ENCODE peak calls at places on chromosomes 11 and 22, in nine cellular contexts. D is CD8-positive, alpha-beta memory T cell; B is WTC11; E is fibroblast of lung; T is AG04449; W is substantia nigra; R is OCI-LY7; M is thoracic aorta; J is activated CD8-positive, alpha-beta T cell treated with anti-CD3 and anti-CD28 coated beads, Interleukin-2, amount 10 ng/mL, durations not matched to agents 7 days and 5 days. O is an unnamed sample.

GRCh38 chr11:65431452-65432132 is 9.0 kb downstream of the NEAT1 start:
- DNase-seq in W (no peak), E (peak; percentile 43), B (no peak), M (no peak), R (peak; percentile 77), J (peak; percentile 63), D (peak; percentile 72), T (no peak), O (no peak)

GRCh38 chr11:128946646-128947045 is 4.0 kb upstream of the TP53AIP1 start:
- DNase-seq in W (no peak), M (no peak), B (no peak), R (no peak), J (no peak), D (no peak), E (no peak), T (no peak), O (no peak)

GRCh38 chr11:68213555-68214172 is 568 bp upstream of the KMT5B start:
- DNase-seq in E (peak; percentile 98), R (peak; percentile 97), B (peak; percentile 78), J (peak; percentile 80), D (peak; percentile 86), T (peak; percentile 87), W (peak; percentile 71), M (peak; percentile 35), O (peak; percentile 84)

GRCh38 chr11:9571071-9571765 is 2.3 kb upstream of the WEE1 start:
- DNase-seq in M (no peak), R (peak; percentile 58), J (no peak), T (no peak), W (no peak), E (no peak), B (no peak), D (no peak), O (no peak)

GRCh38 chr11:8202428-8203160 is 33.8 kb upstream of the RIC3 start:
- DNase-seq in J (no peak), B (no peak), T (no peak), R (no peak), D (no peak), M (no peak), E (no peak), W (no peak), O (peak; percentile 17)

GRCh38 chr11:124737638-124738293 is 2.0 kb upstream of the NRGN start:
- DNase-seq in E (no peak), J (no peak), W (no peak), R (no peak), T (no peak), B (no peak), D (no peak), M (no peak), O (no peak)

GRCh38 chr22:38830845-38831108 is 13.1 kb downstream of the NPTXR start:
- DNase-seq in J (no peak), R (no peak), M (no peak), T (no peak), W (no peak), E (no peak), D (no peak), B (no peak), O (no peak)

GRCh38 chr11:119359365-119360229 is 13.1 kb upstream of the MFRP start:
- DNase-seq in T (no peak), E (no peak), B (no peak), W (no peak), J (no peak), M (no peak), R (peak; percentile 61), D (no peak), O (peak; percentile 14)

GRCh38 chr22:19969141-19969928 is 27.7 kb upstream of the TXNRD2 start:
- DNase-seq in W (no peak), M (no peak), T (no peak), E (no peak), D (no peak), R (no peak), B (no peak), J (no peak), O (no peak)

GRCh38 chr11:85725510-85726258 is 39.7 kb upstream of the CCDC89 start:
- DNase-seq in W (no peak), B (no peak), E (peak; percentile 97), J (no peak), D (no peak), R (no peak), T (peak; percentile 72), M (no peak), O (no peak)

GRCh38 chr22:36562261-36562835 is 33.4 kb upstream of the EIF3D start:
- DNase-seq in D (no peak), T (no peak), J (no peak), W (no peak), M (no peak), B (no peak), R (no peak), E (peak; percentile 48), O (no peak)

GRCh38 chr11:26931248-26931631 is 62.7 kb upstream of the FIBIN start:
- DNase-seq in R (no peak), D (no peak), E (peak; percentile 41), W (no peak), T (no peak), B (no peak), J (no peak), M (no peak), O (no peak)

GRCh38 chr11:34798985-34799384 is 117.2 kb downstream of the APIP start:
- DNase-seq in D (no peak), E (no peak), T (no peak), W (no peak), B (no peak), J (no peak), R (no peak), M (no peak), O (no peak)

GRCh38 chr11:62013266-62014157 is 46.1 kb upstream of the FTH1 start:
- DNase-seq in R (no peak), J (no peak), B (no peak), M (no peak), T (no peak), W (no peak), D (no peak), E (no peak), O (no peak)

GRCh38 chr11:63939351-63939920 is 634 bp downstream of the NAA40 start:
- DNase-seq in R (peak; percentile 26), D (peak; percentile 22), J (no peak), T (no peak), B (no peak), M (no peak), W (no peak), E (no peak), O (peak; percentile 44)

GRCh38 chr11:125404811-125405481 is 91.1 kb downstream of the FEZ1 start:
- DNase-seq in R (peak; percentile 33), M (no peak), E (peak; percentile 42), J (peak; percentile 74), W (peak; percentile 61), D (peak; percentile 54), T (no peak), B (peak; percentile 90), O (peak; percentile 86)

GRCh38 chr11:35372565-35373283 is 46.6 kb downstream of the SLC1A2 start:
- DNase-seq in J (no peak), E (no peak), D (no peak), R (no peak), B (no peak), W (no peak), M (no peak), T (no peak), O (no peak)

GRCh38 chr11:71294846-71295600 is 42.6 kb upstream of the SHANK2 start:
- DNase-seq in J (no peak), M (no peak), D (no peak), R (no peak), W (no peak), B (no peak), E (no peak), T (no peak), O (no peak)

GRCh38 chr11:83671295-83671694 is 385.1 kb upstream of the CCDC90B start:
- DNase-seq in J (no peak), D (no peak), R (no peak), M (no peak), W (no peak), E (no peak), T (no peak), B (no peak), O (no peak)

GRCh38 chr11:111582881-111583280 is 19.4 kb upstream of the SIK2 start:
- DNase-seq in R (no peak), D (no peak), W (no peak), B (no peak), E (no peak), J (no peak), T (no peak), M (no peak), O (no peak)

GRCh38 chr11:73249304-73249703 is 22.8 kb upstream of the P2RY6 start:
- DNase-seq in M (no peak), R (peak; percentile 12), B (no peak), T (no peak), D (no peak), W (no peak), J (peak; percentile 28), E (peak; percentile 85), O (peak; percentile 8)

GRCh38 chr11:77392842-77393241 is 81.1 kb downstream of the PAK1 start:
- DNase-seq in R (no peak), E (no peak), T (no peak), D (no peak), B (no peak), W (no peak), M (no peak), J (no peak), O (no peak)

GRCh38 chr22:44680481-44680894 is 21.5 kb upstream of the PRR5 start:
- DNase-seq in J (no peak), D (no peak), E (no peak), T (no peak), M (no peak), R (no peak), W (no peak), B (no peak), O (no peak)

GRCh38 chr11:66835762-66836405 is 7.4 kb upstream of the RCE1 start:
- DNase-seq in W (no peak), B (no peak), T (no peak), R (no peak), E (peak; percentile 47), D (no peak), J (no peak), M (no peak), O (no peak)

GRCh38 chr11:69057801-69058200 is 9.1 kb downstream of the TPCN2 start:
- DNase-seq in E (no peak), D (no peak), J (no peak), T (no peak), M (no peak), W (no peak), B (no peak), R (no peak), O (no peak)

GRCh38 chr11:127035812-127036211 is 35.2 kb upstream of the KIRREL3 start:
- DNase-seq in D (no peak), B (no peak), T (no peak), R (no peak), M (no peak), E (no peak), J (no peak), W (no peak), O (no peak)

GRCh38 chr11:3080104-3080503 is 22.9 kb upstream of the CARS1 start:
- DNase-seq in M (no peak), W (no peak), E (peak; percentile 56), B (no peak), J (no peak), D (no peak), R (no peak), T (no peak), O (no peak)

GRCh38 chr11:96306933-96307747 is 35.9 kb downstream of the MAML2 start:
- DNase-seq in W (peak; percentile 39), R (no peak), B (no peak), E (peak; percentile 99), T (peak; percentile 95), M (peak; percentile 96), J (peak; percentile 27), D (peak; percentile 39), O (no peak)